ENCODE peak calls at places on chromosomes 16 and 17, in six cellular contexts. H, X, E, B, V and K are unnamed samples.

GRCh38 chr17:48723555-48724239 is 712 bp downstream of the PRAC2 start:
- DNase-seq in H (no peak), X (no peak), E (no peak), B (peak; percentile 72), V (peak; percentile 92), K (no peak)

GRCh38 chr17:31531336-31532160 is 140.1 kb downstream of the RAB11FIP4 start:
- DNase-seq in H (no peak), X (no peak), E (no peak), B (no peak), V (no peak), K (no peak)

GRCh38 chr17:68290268-68290954 is 516 bp downstream of the SLC16A6 start:
- DNase-seq in H (peak; percentile 62), X (no peak), E (no peak), B (peak; percentile 78), V (peak; percentile 87), K (no peak)

GRCh38 chr16:49622421-49623402 is 233.2 kb downstream of the ZNF423 start:
- DNase-seq in H (no peak), X (no peak), E (no peak), B (no peak), V (peak; percentile 80), K (peak; percentile 38)

GRCh38 chr16:24123275-24123674 is 132.9 kb upstream of the CACNG3 start:
- DNase-seq in H (no peak), X (no peak), E (no peak), B (no peak), V (no peak), K (no peak)

GRCh38 chr16:66878067-66878466 is 2.2 kb upstream of the PDP2 start:
- DNase-seq in H (no peak), X (no peak), E (peak; percentile 65), B (no peak), V (no peak), K (no peak)

GRCh38 chr17:75515523-75516254 is at the start of gene CASKIN2:
- DNase-seq in H (peak; percentile 99), X (peak; percentile 85), E (peak; percentile 82), B (peak; percentile 95), V (peak; percentile 99), K (peak; percentile 99)

GRCh38 chr17:58516644-58517377 is 2.4 kb upstream of the MTMR4 start:
- DNase-seq in H (no peak), X (no peak), E (no peak), B (no peak), V (no peak), K (no peak)

GRCh38 chr17:14201087-14201486 is 35.6 kb downstream of the CDRT15 start:
- DNase-seq in H (no peak), X (peak; percentile 45), E (peak; percentile 52), B (no peak), V (no peak), K (no peak)

GRCh38 chr16:81505011-81505660 is 60.5 kb downstream of the CMIP start:
- DNase-seq in H (no peak), X (no peak), E (no peak), B (peak; percentile 71), V (no peak), K (no peak)

GRCh38 chr16:1420111-1420539 is 422 bp downstream of the UQCC4 start:
- DNase-seq in H (no peak), X (no peak), E (no peak), B (no peak), V (no peak), K (no peak)

GRCh38 chr17:67217446-67217845 is 27.6 kb downstream of the HELZ start:
- DNase-seq in H (no peak), X (no peak), E (no peak), B (no peak), V (no peak), K (no peak)

GRCh38 chr16:65697516-65697915 is 575.7 kb upstream of the CDH11 start:
- DNase-seq in H (no peak), X (no peak), E (no peak), B (no peak), V (no peak), K (no peak)

GRCh38 chr17:8420041-8420934 is 15.4 kb upstream of the NDEL1 start:
- DNase-seq in H (no peak), X (peak; percentile 80), E (peak; percentile 59), B (no peak), V (no peak), K (no peak)

GRCh38 chr16:67082100-67082499 is 27.6 kb upstream of the PHAF1 start:
- DNase-seq in H (no peak), X (no peak), E (no peak), B (no peak), V (no peak), K (no peak)

GRCh38 chr16:49725651-49726050 is 130.3 kb downstream of the ZNF423 start:
- DNase-seq in H (no peak), X (no peak), E (no peak), B (no peak), V (no peak), K (no peak)

GRCh38 chr17:64084086-64084939 is 45.6 kb downstream of the ERN1 start:
- DNase-seq in H (peak; percentile 88), X (peak; percentile 75), E (peak; percentile 56), B (peak; percentile 61), V (no peak), K (no peak)

GRCh38 chr16:59305850-59306249 is 571.7 kb upstream of the GOT2 start:
- DNase-seq in H (no peak), X (no peak), E (peak; percentile 28), B (no peak), V (no peak), K (no peak)

GRCh38 chr17:42985225-42985624 is 4.9 kb downstream of the RUNDC1 start:
- DNase-seq in H (no peak), X (no peak), E (no peak), B (no peak), V (no peak), K (no peak)
- H3K4me3 ChIP-seq in H (no peak overlapping the region), X (no peak overlapping the region), E (no peak overlapping the region), B (no peak overlapping the region), V (no peak overlapping the region), K (no peak overlapping the region)

GRCh38 chr17:29138184-29138955 is 41.8 kb downstream of the MYO18A start:
- DNase-seq in H (no peak), X (no peak), E (peak; percentile 37), B (no peak), V (no peak), K (no peak)

GRCh38 chr17:29138991-29139682 is 41.1 kb downstream of the MYO18A start:
- DNase-seq in H (no peak), X (no peak), E (no peak), B (peak; percentile 80), V (no peak), K (no peak)

GRCh38 chr17:29141484-29141835 is 38.7 kb downstream of the MYO18A start:
- DNase-seq in H (no peak), X (no peak), E (no peak), B (no peak), V (no peak), K (no peak)

GRCh38 chr17:29140051-29140582 is 40.1 kb downstream of the MYO18A start:
- DNase-seq in H (peak; percentile 72), X (peak; percentile 65), E (peak; percentile 60), B (peak; percentile 92), V (peak; percentile 97), K (no peak)

GRCh38 chr17:29140631-29141483 is 39.3 kb downstream of the MYO18A start:
- DNase-seq in H (no peak), X (peak; percentile 53), E (no peak), B (peak; percentile 69), V (no peak), K (no peak)
- H3K4me3 ChIP-seq in H (no peak overlapping the region), X (peak overlapping the region; percentile 67), E (peak overlapping the region; percentile 22), B (no peak overlapping the region), V (no peak overlapping the region), K (no peak overlapping the region)

GRCh38 chr17:78774956-78775571 is 7.0 kb downstream of the CYTH1 start:
- DNase-seq in H (no peak), X (peak; percentile 34), E (no peak), B (peak; percentile 70), V (no peak), K (no peak)
- H3K4me3 ChIP-seq in H (no peak overlapping the region), X (peak overlapping the region; percentile 48), E (no peak overlapping the region), B (no peak overlapping the region), V (no peak overlapping the region), K (no peak overlapping the region)

DNA sequence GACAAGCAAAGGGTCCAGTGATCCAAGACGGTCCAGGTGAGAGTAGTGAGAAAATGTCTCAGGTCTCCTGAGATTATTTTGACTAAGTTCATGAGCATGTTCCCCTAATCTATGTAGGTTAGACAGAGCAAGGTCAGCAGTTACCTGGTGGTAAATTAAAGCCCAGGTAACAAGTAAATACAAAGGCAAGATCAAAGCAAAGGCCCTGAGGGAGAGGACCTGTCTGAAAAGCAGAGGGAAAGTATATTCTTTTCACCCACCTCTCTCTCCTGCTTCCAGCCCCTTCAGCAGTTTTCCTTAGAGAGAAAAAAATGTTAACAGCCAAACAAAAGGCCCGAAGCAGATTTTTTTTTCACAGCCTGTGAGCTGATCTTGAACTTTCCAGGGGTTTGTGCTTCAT is 302.7 kb downstream of the MAP2K6 start:
- DNase-seq in H (no peak), X (no peak), E (no peak), B (no peak), V (no peak), K (no peak)
- H3K4me3 ChIP-seq in H (no peak overlapping the region), X (no peak overlapping the region), E (no peak overlapping the region), B (no peak overlapping the region), V (no peak overlapping the region), K (no peak overlapping the region)

DNA sequence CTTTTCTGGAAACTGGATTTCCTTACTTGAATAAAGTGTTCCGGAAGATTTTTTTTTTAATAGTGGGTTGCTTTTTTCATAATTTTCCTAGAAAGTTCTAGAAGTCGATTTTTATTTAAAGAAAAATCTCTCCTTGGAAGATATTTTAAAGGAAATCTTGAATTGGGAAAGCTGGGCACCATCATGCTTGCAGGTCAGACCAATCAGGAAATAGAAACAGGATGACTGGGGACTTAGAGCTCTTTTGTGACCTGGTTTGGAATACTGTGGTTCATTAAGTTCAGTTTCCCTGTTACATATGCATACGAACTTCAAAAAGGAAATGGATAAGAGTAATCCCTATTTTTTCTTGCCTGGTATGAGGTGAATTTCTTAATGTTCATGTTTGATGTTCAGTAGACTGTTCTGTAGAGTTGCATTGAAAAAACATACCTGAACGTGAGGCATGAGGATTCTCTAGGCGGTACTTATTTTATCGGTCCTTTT is 1.2 kb downstream of the NFATC3 start:
- DNase-seq in H (no peak), X (peak; percentile 48), E (peak; percentile 56), B (no peak), V (no peak), K (peak; percentile 38)
- H3K4me3 ChIP-seq in H (peak overlapping the region; percentile 94), X (peak overlapping the region; percentile 88), E (peak overlapping the region; percentile 71), B (peak overlapping the region; percentile 69), V (peak overlapping the region; percentile 78), K (peak overlapping the region; percentile 97)

GRCh38 chr17:81966343-81967243 is 5.6 kb upstream of the NOTUM start:
- DNase-seq in H (peak; percentile 69), X (no peak), E (no peak), B (peak; percentile 84), V (no peak), K (no peak)
- H3K4me3 ChIP-seq in H (no peak overlapping the region), X (no peak overlapping the region), E (no peak overlapping the region), B (no peak overlapping the region), V (no peak overlapping the region), K (no peak overlapping the region)